ENCODE peak calls at places on chromosomes 11 and 22, in six cellular contexts. G, W, F, U, T and J are unnamed samples.

GRCh38 chr11:121450424-121450823 is 1.7 kb upstream of the SORL1 start:
- DNase-seq in U (no peak), W (no peak), G (no peak), F (no peak), T (no peak), J (no peak)

GRCh38 chr22:47628477-47629272 is 866.2 kb downstream of the TBC1D22A start:
- DNase-seq in G (no peak), W (no peak), U (peak), T (no peak), F (no peak), J (no peak)

GRCh38 chr11:117228091-117228490 is 3.8 kb downstream of the PCSK7 start:
- DNase-seq in F (no peak), G (no peak), U (no peak), T (peak), W (no peak), J (peak)

GRCh38 chr22:34243023-34243422 is 322.7 kb upstream of the LARGE1 start:
- DNase-seq in G (no peak), W (no peak), T (no peak), F (no peak), U (no peak), J (no peak)

GRCh38 chr11:95520361-95520760 is 269.2 kb downstream of the FAM76B start:
- DNase-seq in W (no peak), G (no peak), T (no peak), U (no peak), F (no peak), J (no peak)

GRCh38 chr11:111833524-111833923 is 37.9 kb downstream of the ALG9 start:
- DNase-seq in F (no peak), W (no peak), U (no peak), G (peak), T (no peak), J (no peak)

GRCh38 chr11:2481253-2481652 is 36.4 kb downstream of the KCNQ1 start:
- DNase-seq in F (no peak), G (no peak), T (no peak), U (peak), W (no peak), J (no peak)

GRCh38 chr11:47886096-47886495 is 37.9 kb upstream of the NUP160 start:
- DNase-seq in T (peak), W (no peak), F (no peak), G (peak), U (no peak), J (no peak)

GRCh38 chr22:35337932-35338331 is 38.2 kb downstream of the TOM1 start:
- DNase-seq in G (no peak), U (no peak), T (no peak), W (no peak), F (no peak), J (no peak)

GRCh38 chr11:40508307-40508706 is 951.1 kb downstream of the LRRC4C start:
- DNase-seq in T (no peak), G (no peak), W (no peak), U (no peak), F (no peak), J (no peak)

GRCh38 chr11:39965701-39966100 is 1493.8 kb downstream of the LRRC4C start:
- DNase-seq in W (no peak), T (no peak), F (no peak), U (no peak), G (no peak), J (no peak)

GRCh38 chr11:118263694-118264567 is at the start of gene MPZL2:
- DNase-seq in F (peak), U (peak), T (no peak), G (no peak), W (peak), J (peak)
- H3K4me3 ChIP-seq in F (peak), U (peak), T (peak), G (no peak), W (peak), J (peak)

DNA sequence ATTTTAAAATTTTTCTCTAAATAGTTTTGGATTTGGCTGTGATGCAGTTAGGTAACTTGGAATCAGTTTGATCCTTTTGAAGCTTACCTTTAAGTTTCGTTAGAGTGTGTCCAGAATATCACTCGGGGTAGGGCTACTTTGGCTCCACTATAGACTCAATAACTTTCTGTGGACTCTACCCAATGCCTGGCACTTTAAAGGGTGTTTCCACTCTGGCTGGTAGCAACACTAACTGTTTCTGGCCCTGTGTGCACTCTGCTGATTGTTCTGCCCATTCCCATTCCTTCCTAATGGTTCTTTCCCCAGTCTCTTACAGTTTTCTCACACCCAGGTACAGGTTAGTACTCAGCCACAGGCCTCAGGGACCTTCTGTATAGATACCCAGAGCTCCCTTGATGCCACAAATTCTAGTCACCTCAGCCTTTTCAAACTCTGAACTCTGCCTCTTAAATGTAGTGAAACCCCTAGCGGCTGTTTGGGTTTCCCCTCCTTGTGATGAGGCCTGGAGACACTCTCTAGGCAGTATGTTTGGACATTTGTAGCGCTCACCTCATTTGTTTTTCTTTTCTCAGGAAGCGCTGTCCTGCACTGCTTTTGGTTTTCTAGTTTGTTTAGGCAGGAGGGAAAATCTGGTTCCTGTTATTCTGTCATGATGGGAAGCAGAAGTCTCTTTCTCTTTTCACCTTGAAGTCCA is 16.8 kb downstream of the CUL5 start:
- DNase-seq in F (no peak), T (no peak), G (no peak), W (no peak), U (no peak), J (no peak)
- TF ChIP-seq CTCF in F (no peak), T (peak), G (no peak), W (no peak), U (no peak), J (no peak)

DNA sequence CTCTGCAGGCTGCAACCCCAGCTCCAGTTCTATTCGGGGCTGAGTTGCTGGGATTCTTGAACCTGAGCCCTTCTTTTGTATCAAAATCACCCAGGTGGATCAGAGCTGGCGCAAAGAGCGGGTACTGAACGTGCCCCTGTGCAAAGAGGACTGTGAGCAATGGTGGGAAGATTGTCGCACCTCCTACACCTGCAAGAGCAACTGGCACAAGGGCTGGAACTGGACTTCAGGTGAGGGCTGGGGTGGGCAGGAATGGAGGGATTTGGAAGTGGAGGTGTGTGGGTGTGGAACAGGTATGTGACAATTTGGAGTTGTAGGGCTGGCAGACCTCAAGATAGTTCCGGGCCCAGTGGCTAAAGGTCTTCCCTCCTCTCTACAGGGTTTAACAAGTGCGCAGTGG is 3.6 kb downstream of the FOLR1 start:
- DNase-seq in F (no peak), G (no peak), W (no peak), T (no peak), U (no peak), J (no peak)
- H3K4me3 ChIP-seq in F (no peak), G (no peak), W (no peak), T (no peak), U (no peak), J (no peak)

GRCh38 chr11:69654001-69654659 is 13.2 kb downstream of the CCND1 start:
- DNase-seq in F (peak), W (no peak), U (no peak), T (peak), G (no peak), J (peak)
- TF ChIP-seq CTCF in F (no peak), W (no peak), U (no peak), T (no peak), G (no peak), J (no peak)